ENCODE peak calls at places on chromosome 9, in four cellular contexts. One of them, this sample, is unnamed.

GRCh38 chr9:8857330-8858249 is 1058.0 kb upstream of the DMAC1 start:
- DNase-seq in SK-N-SH: peak; percentile 72
- DNase-seq in sigmoid colon: peak; percentile 85
- DNase-seq in transverse colon: peak; percentile 65
- DNase-seq in this sample: peak; percentile 86

GRCh38 chr9:103242025-103242424 is 246.9 kb downstream of the CYLC2 start:
- DNase-seq in transverse colon: no peak
- DNase-seq in sigmoid colon: no peak
- DNase-seq in SK-N-SH: peak; percentile 56
- DNase-seq in this sample: no peak

GRCh38 chr9:120911295-120911843 is 15.2 kb downstream of the TRAF1 start:
- DNase-seq in sigmoid colon: no peak
- DNase-seq in SK-N-SH: no peak
- DNase-seq in transverse colon: no peak
- DNase-seq in this sample: no peak

GRCh38 chr9:6384732-6385131 is 28.3 kb upstream of the UHRF2 start:
- DNase-seq in sigmoid colon: no peak
- DNase-seq in transverse colon: no peak
- DNase-seq in SK-N-SH: no peak
- DNase-seq in this sample: no peak

GRCh38 chr9:2424564-2425153 is 196.9 kb upstream of the VLDLR start:
- DNase-seq in transverse colon: no peak
- DNase-seq in SK-N-SH: no peak
- DNase-seq in sigmoid colon: no peak
- DNase-seq in this sample: peak; percentile 87

GRCh38 chr9:82132024-82132423 is 143.5 kb downstream of the SPATA31D1 start:
- DNase-seq in sigmoid colon: no peak
- DNase-seq in transverse colon: no peak
- DNase-seq in SK-N-SH: no peak
- DNase-seq in this sample: no peak

GRCh38 chr9:130532426-130532825 is 47.0 kb upstream of the FUBP3 start:
- DNase-seq in sigmoid colon: no peak
- DNase-seq in SK-N-SH: no peak
- DNase-seq in transverse colon: no peak
- DNase-seq in this sample: no peak

GRCh38 chr9:70677336-70677735 is 262.9 kb upstream of the KLF9 start:
- DNase-seq in SK-N-SH: no peak
- DNase-seq in sigmoid colon: no peak
- DNase-seq in transverse colon: no peak
- DNase-seq in this sample: no peak

GRCh38 chr9:124258765-124259272 is 1.1 kb downstream of the NEK6 start:
- DNase-seq in sigmoid colon: no peak
- DNase-seq in transverse colon: peak; percentile 37
- DNase-seq in SK-N-SH: no peak
- DNase-seq in this sample: no peak

DNA sequence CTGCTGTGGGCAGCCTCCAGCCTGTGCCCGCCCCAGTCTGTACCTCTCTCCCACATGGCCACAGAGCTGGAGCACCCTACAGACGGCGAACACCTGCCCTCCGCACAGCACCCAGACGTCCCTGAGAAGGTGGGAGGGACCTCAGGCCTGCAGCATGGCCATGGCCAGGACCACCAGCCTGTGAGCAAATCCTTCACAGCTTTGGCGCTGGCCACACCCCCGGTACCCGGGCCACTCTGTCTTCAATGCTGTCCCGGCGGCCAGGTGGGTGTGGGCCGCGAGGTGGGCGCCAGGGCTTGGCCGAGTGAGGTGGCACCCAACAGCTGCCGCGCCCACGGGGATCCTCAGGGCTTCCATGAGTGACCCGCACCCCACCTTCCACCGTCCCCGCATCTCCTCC is 18.7 kb downstream of the NOTCH1 start:
- DNase-seq in transverse colon: no peak
- DNase-seq in sigmoid colon: no peak
- DNase-seq in SK-N-SH: no peak
- DNase-seq in this sample: no peak
- TF ChIP-seq CTCF in transverse colon: no peak
- TF ChIP-seq CTCF in sigmoid colon: no peak
- TF ChIP-seq CTCF in SK-N-SH: no peak
- TF ChIP-seq CTCF in this sample: no peak

DNA sequence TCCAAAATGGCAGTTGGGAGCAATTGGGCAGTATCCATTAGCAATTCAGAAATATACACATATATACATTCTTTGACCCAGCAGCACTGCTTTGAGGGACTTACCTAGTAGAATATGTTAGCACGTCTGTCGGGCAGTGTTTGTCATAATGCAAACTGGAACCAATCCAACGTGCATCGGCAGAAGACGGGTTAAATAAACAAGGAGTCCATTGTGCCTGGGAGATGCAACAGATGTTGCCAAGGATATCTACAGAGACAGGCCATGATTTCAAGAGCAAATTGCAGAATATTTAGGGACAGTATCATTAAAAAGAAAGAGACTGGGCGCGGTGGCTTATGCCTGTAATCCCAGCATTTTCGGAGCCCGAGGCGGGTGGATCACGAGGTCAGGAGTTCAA is 107.0 kb downstream of the COL5A1 start:
- DNase-seq in transverse colon: no peak
- DNase-seq in SK-N-SH: no peak
- DNase-seq in sigmoid colon: no peak
- DNase-seq in this sample: no peak
- TF ChIP-seq EP300 in transverse colon: no peak
- TF ChIP-seq EP300 in SK-N-SH: no peak
- TF ChIP-seq EP300 in sigmoid colon: no peak
- TF ChIP-seq EP300 in this sample: no peak

GRCh38 chr9:113199683-113200329 is 21.3 kb downstream of the FKBP15 start:
- DNase-seq in transverse colon: no peak
- DNase-seq in SK-N-SH: no peak
- DNase-seq in sigmoid colon: no peak
- DNase-seq in this sample: no peak
- H3K36me3 ChIP-seq in transverse colon: peaks cover 69% of the 10 kb centered on the region
- H3K36me3 ChIP-seq in SK-N-SH: peaks cover 63% of the 10 kb centered on the region
- H3K36me3 ChIP-seq in sigmoid colon: peaks cover 4% of the 10 kb centered on the region
- H3K36me3 ChIP-seq in this sample: no peaks in the 10 kb centered on the region

GRCh38 chr9:128416432-128417019 is 4.1 kb upstream of the CERCAM start:
- DNase-seq in transverse colon: no peak
- DNase-seq in SK-N-SH: no peak
- DNase-seq in sigmoid colon: no peak
- DNase-seq in this sample: no peak

GRCh38 chr9:128420060-128420650 is 502 bp upstream of the CERCAM start:
- DNase-seq in sigmoid colon: peak; percentile 87
- DNase-seq in transverse colon: peak; percentile 74
- DNase-seq in SK-N-SH: peak; percentile 96
- DNase-seq in this sample: peak; percentile 68

GRCh38 chr9:128421474-128422010 is 885 bp downstream of the CERCAM start:
- DNase-seq in sigmoid colon: no peak
- DNase-seq in transverse colon: no peak
- DNase-seq in SK-N-SH: no peak
- DNase-seq in this sample: peak; percentile 52

GRCh38 chr9:128420651-128421473 is at the start of gene CERCAM:
- DNase-seq in sigmoid colon: peak; percentile 78
- DNase-seq in transverse colon: peak; percentile 65
- DNase-seq in SK-N-SH: peak; percentile 95
- DNase-seq in this sample: peak; percentile 65

GRCh38 chr9:128419061-128419925 is 1.4 kb upstream of the CERCAM start:
- DNase-seq in sigmoid colon: no peak
- DNase-seq in SK-N-SH: peak; percentile 55
- DNase-seq in transverse colon: no peak
- DNase-seq in this sample: no peak
- TF ChIP-seq CTCF in sigmoid colon: no peak
- TF ChIP-seq CTCF in SK-N-SH: no peak
- TF ChIP-seq CTCF in transverse colon: no peak
- TF ChIP-seq CTCF in this sample: no peak

GRCh38 chr9:116394070-116394469 is 240.5 kb downstream of the PAPPA start:
- DNase-seq in sigmoid colon: no peak
- DNase-seq in SK-N-SH: no peak
- DNase-seq in transverse colon: no peak
- DNase-seq in this sample: no peak

GRCh38 chr9:116390306-116391228 is 237.0 kb downstream of the PAPPA start:
- DNase-seq in SK-N-SH: no peak
- DNase-seq in transverse colon: no peak
- DNase-seq in sigmoid colon: no peak
- DNase-seq in this sample: no peak

GRCh38 chr9:116391306-116391900 is 237.8 kb downstream of the PAPPA start:
- DNase-seq in SK-N-SH: no peak
- DNase-seq in transverse colon: no peak
- DNase-seq in sigmoid colon: no peak
- DNase-seq in this sample: no peak

GRCh38 chr9:116394753-116395408 is 241.3 kb downstream of the PAPPA start:
- DNase-seq in sigmoid colon: no peak
- DNase-seq in SK-N-SH: no peak
- DNase-seq in transverse colon: no peak
- DNase-seq in this sample: no peak

GRCh38 chr9:116395409-116396037 is 241.9 kb downstream of the PAPPA start:
- DNase-seq in sigmoid colon: no peak
- DNase-seq in transverse colon: no peak
- DNase-seq in SK-N-SH: no peak
- DNase-seq in this sample: no peak
- TF ChIP-seq EP300 in sigmoid colon: no peak
- TF ChIP-seq EP300 in transverse colon: no peak
- TF ChIP-seq EP300 in SK-N-SH: no peak
- TF ChIP-seq EP300 in this sample: no peak

GRCh38 chr9:36993933-36994764 is 39.9 kb downstream of the PAX5 start:
- DNase-seq in sigmoid colon: no peak
- DNase-seq in transverse colon: peak; percentile 64
- DNase-seq in SK-N-SH: peak; percentile 50
- DNase-seq in this sample: no peak

GRCh38 chr9:36987891-36988290 is 46.2 kb downstream of the PAX5 start:
- DNase-seq in transverse colon: no peak
- DNase-seq in SK-N-SH: no peak
- DNase-seq in sigmoid colon: no peak
- DNase-seq in this sample: no peak

GRCh38 chr9:36992501-36993316 is 41.4 kb downstream of the PAX5 start:
- DNase-seq in sigmoid colon: no peak
- DNase-seq in transverse colon: no peak
- DNase-seq in SK-N-SH: peak; percentile 61
- DNase-seq in this sample: no peak

GRCh38 chr9:36988848-36989247 is 45.2 kb downstream of the PAX5 start:
- DNase-seq in sigmoid colon: no peak
- DNase-seq in SK-N-SH: no peak
- DNase-seq in transverse colon: no peak
- DNase-seq in this sample: no peak

DNA sequence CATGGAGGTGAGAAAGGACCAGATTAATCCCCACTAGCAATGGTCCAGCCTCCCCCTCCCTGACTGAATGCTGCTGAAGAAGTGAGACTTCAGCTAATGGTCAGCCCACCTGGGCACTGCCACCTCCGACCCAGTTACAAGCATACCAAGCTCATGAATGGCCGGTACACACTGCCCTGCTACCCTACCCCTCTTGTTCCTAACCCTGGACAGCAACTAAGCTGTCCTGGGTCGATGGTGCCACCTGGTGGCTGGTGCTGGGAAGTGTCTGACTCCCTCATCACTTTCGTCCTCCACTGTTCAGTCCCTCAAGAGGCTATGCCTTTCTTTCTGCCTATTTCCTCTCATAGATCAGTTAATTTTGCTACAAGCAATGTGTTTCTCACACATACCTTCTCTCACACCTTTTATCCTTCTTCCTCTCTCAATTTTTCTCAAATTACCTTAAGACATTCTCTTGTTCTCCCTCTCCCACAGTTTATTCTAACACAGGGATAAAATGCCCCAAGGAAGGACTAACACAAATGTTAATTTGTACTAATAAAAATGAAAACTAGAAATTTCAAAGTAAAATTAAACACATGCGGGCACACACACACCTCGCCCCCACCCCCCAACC is 42.4 kb downstream of the PAX5 start:
- DNase-seq in sigmoid colon: no peak
- DNase-seq in transverse colon: no peak
- DNase-seq in SK-N-SH: peak; percentile 71
- DNase-seq in this sample: no peak
- H3K36me3 ChIP-seq in sigmoid colon: no peaks in the 10 kb centered on the region
- H3K36me3 ChIP-seq in transverse colon: no peaks in the 10 kb centered on the region
- H3K36me3 ChIP-seq in SK-N-SH: no peaks in the 10 kb centered on the region
- H3K36me3 ChIP-seq in this sample: no peaks in the 10 kb centered on the region